ENCODE peak calls at places on chromosomes 7 and 10, in six cellular contexts. R, L, J, V, F and Z are unnamed samples.

GRCh38 chr10:78209987-78210386 is 176.3 kb downstream of the RPS24 start:
- DNase-seq in R (no peak), L (no peak), J (no peak), V (no peak), F (no peak), Z (no peak)

GRCh38 chr7:148503900-148504487 is 86.6 kb upstream of the C7orf33 start:
- DNase-seq in R (no peak), L (no peak), J (peak; percentile 33), V (peak; percentile 64), F (no peak), Z (peak; percentile 64)

GRCh38 chr10:5618829-5619228 is 47.6 kb downstream of the ASB13 start:
- DNase-seq in R (no peak), L (no peak), J (no peak), V (peak; percentile 65), F (no peak), Z (peak; percentile 50)

GRCh38 chr7:112207106-112207592 is 654 bp downstream of the ZNF277 start:
- DNase-seq in R (no peak), L (no peak), J (no peak), V (peak; percentile 8), F (peak; percentile 60), Z (peak; percentile 70)

GRCh38 chr7:135147899-135148721 is at the start of gene TMEM140:
- DNase-seq in R (no peak), L (peak; percentile 54), J (peak; percentile 80), V (no peak), F (no peak), Z (peak; percentile 80)

GRCh38 chr10:19917756-19918478 is 101.7 kb downstream of the PLXDC2 start:
- DNase-seq in R (no peak), L (no peak), J (peak; percentile 54), V (no peak), F (no peak), Z (no peak)

GRCh38 chr10:102988404-102989314 is 70.6 kb downstream of the CNNM2 start:
- DNase-seq in R (no peak), L (no peak), J (peak; percentile 90), V (no peak), F (no peak), Z (peak; percentile 77)

GRCh38 chr10:102645388-102645740 is 1.1 kb downstream of the TRIM8 start:
- DNase-seq in R (no peak), L (peak; percentile 36), J (peak; percentile 64), V (no peak), F (peak; percentile 69), Z (peak; percentile 91)

GRCh38 chr7:114533151-114533550 is 118.5 kb downstream of the FOXP2 start:
- DNase-seq in R (no peak), L (no peak), J (no peak), V (no peak), F (peak; percentile 91), Z (peak; percentile 97)

GRCh38 chr7:120780938-120781337 is 77.0 kb downstream of the TSPAN12 start:
- DNase-seq in R (no peak), L (no peak), J (no peak), V (no peak), F (no peak), Z (no peak)

GRCh38 chr7:139848274-139848673 is 19.2 kb downstream of the TBXAS1 start:
- DNase-seq in R (no peak), L (no peak), J (no peak), V (no peak), F (no peak), Z (no peak)

GRCh38 chr10:44281089-44281613 is 103.7 kb downstream of the CXCL12 start:
- DNase-seq in R (no peak), L (no peak), J (no peak), V (peak; percentile 38), F (no peak), Z (no peak)

GRCh38 chr10:100370561-100370975 is 23.5 kb downstream of the SCD start:
- DNase-seq in R (no peak), L (peak; percentile 11), J (no peak), V (peak; percentile 47), F (no peak), Z (peak; percentile 27)

GRCh38 chr7:155652156-155653124 is 8.0 kb downstream of the RBM33 start:
- DNase-seq in R (no peak), L (no peak), J (no peak), V (no peak), F (no peak), Z (no peak)

GRCh38 chr7:130853503-130854279 is 119.7 kb upstream of the KLF14 start:
- DNase-seq in R (no peak), L (no peak), J (peak; percentile 68), V (peak; percentile 66), F (no peak), Z (peak; percentile 43)

GRCh38 chr7:1558841-1559625 is 3.0 kb upstream of the TMEM184A start:
- DNase-seq in R (no peak), L (no peak), J (no peak), V (no peak), F (no peak), Z (no peak)

GRCh38 chr10:29266641-29267040 is 22.2 kb upstream of the LYZL1 start:
- DNase-seq in R (no peak), L (no peak), J (no peak), V (peak; percentile 37), F (peak; percentile 26), Z (no peak)

GRCh38 chr10:30751678-30752331 is 122.3 kb upstream of the LYZL2 start:
- DNase-seq in R (no peak), L (peak; percentile 66), J (peak; percentile 49), V (peak; percentile 81), F (peak; percentile 25), Z (peak; percentile 64)

GRCh38 chr10:5551531-5552375 is 27.0 kb downstream of the CALML3 start:
- DNase-seq in R (peak; percentile 27), L (no peak), J (peak; percentile 73), V (no peak), F (no peak), Z (peak; percentile 74)

GRCh38 chr10:28910960-28911359 is 233.6 kb downstream of the BAMBI start:
- DNase-seq in R (no peak), L (no peak), J (no peak), V (peak; percentile 57), F (no peak), Z (no peak)

GRCh38 chr7:29684787-29685650 is 121.3 kb upstream of the WIPF3 start:
- DNase-seq in R (peak; percentile 23), L (peak; percentile 11), J (peak; percentile 43), V (peak; percentile 74), F (peak; percentile 79), Z (peak; percentile 93)

GRCh38 chr7:34727464-34727995 is 69.5 kb downstream of the NPSR1 start:
- DNase-seq in R (no peak), L (no peak), J (no peak), V (no peak), F (no peak), Z (peak; percentile 97)

GRCh38 chr10:103673616-103674015 is 180.1 kb downstream of the NEURL1 start:
- DNase-seq in R (no peak), L (no peak), J (no peak), V (no peak), F (no peak), Z (no peak)

GRCh38 chr7:106770191-106770590 is 94.9 kb upstream of the PIK3CG start:
- DNase-seq in R (no peak), L (no peak), J (peak; percentile 91), V (peak; percentile 31), F (no peak), Z (no peak)

GRCh38 chr10:99172130-99172738 is 63.4 kb downstream of the HPSE2 start:
- DNase-seq in R (no peak), L (no peak), J (peak; percentile 57), V (peak; percentile 51), F (peak; percentile 13), Z (peak; percentile 75)

GRCh38 chr7:99953649-99954048 is 22.2 kb downstream of the AZGP1 start:
- DNase-seq in R (no peak), L (no peak), J (peak; percentile 52), V (peak; percentile 45), F (no peak), Z (no peak)

GRCh38 chr7:3495957-3496356 is 194.9 kb downstream of the SDK1 start:
- DNase-seq in R (no peak), L (no peak), J (no peak), V (no peak), F (no peak), Z (no peak)

GRCh38 chr10:52775132-52775647 is 2.6 kb upstream of the MBL2 start:
- DNase-seq in R (no peak), L (no peak), J (no peak), V (no peak), F (no peak), Z (no peak)

GRCh38 chr7:20296444-20296843 is 34.3 kb upstream of the ITGB8 start:
- DNase-seq in R (no peak), L (no peak), J (no peak), V (no peak), F (peak; percentile 4), Z (no peak)

GRCh38 chr7:99021941-99022560 is 121.9 kb downstream of the SMURF1 start:
- DNase-seq in R (no peak), L (no peak), J (no peak), V (no peak), F (no peak), Z (no peak)

GRCh38 chr7:140771826-140772225 is 75.3 kb downstream of the NDUFB2 start:
- DNase-seq in R (no peak), L (no peak), J (no peak), V (peak; percentile 7), F (no peak), Z (no peak)

GRCh38 chr10:7819126-7819470 is 793 bp downstream of the TAF3 start:
- DNase-seq in R (no peak), L (no peak), J (peak; percentile 27), V (peak; percentile 66), F (peak; percentile 54), Z (peak; percentile 64)

GRCh38 chr10:45418859-45419672 is 45.0 kb downstream of the ALOX5 start:
- DNase-seq in R (peak; percentile 41), L (peak; percentile 39), J (peak; percentile 29), V (peak; percentile 62), F (peak; percentile 68), Z (peak; percentile 94)